ENCODE peak calls at places on chromosomes 5 and 9, in seven cellular contexts. One of them, this sample, is unnamed.

GRCh38 chr5:96316487-96316886 is 116.6 kb downstream of the PCSK1 start:
- DNase-seq in mammary epithelial cell: peak; percentile 11
- DNase-seq in endothelial cell of umbilical vein: no peak
- DNase-seq in DND-41: no peak
- DNase-seq in PC-9: no peak
- DNase-seq in K562: no peak
- DNase-seq in fibroblast of lung: no peak
- DNase-seq in this sample: no peak

GRCh38 chr9:72280913-72281500 is 84.0 kb downstream of the ZFAND5 start:
- DNase-seq in mammary epithelial cell: peak; percentile 50
- DNase-seq in endothelial cell of umbilical vein: peak; percentile 69
- DNase-seq in DND-41: peak; percentile 66
- DNase-seq in PC-9: peak; percentile 46
- DNase-seq in K562: peak; percentile 67
- DNase-seq in fibroblast of lung: peak; percentile 74
- DNase-seq in this sample: peak; percentile 75

GRCh38 chr9:124839612-124840299 is 13.5 kb upstream of the WDR38 start:
- DNase-seq in mammary epithelial cell: no peak
- DNase-seq in endothelial cell of umbilical vein: peak; percentile 62
- DNase-seq in DND-41: no peak
- DNase-seq in PC-9: no peak
- DNase-seq in K562: no peak
- DNase-seq in fibroblast of lung: peak; percentile 46
- DNase-seq in this sample: peak; percentile 52

GRCh38 chr5:79489773-79490172 is 24.2 kb downstream of the HOMER1 start:
- DNase-seq in mammary epithelial cell: no peak
- DNase-seq in endothelial cell of umbilical vein: no peak
- DNase-seq in DND-41: no peak
- DNase-seq in PC-9: no peak
- DNase-seq in K562: no peak
- DNase-seq in fibroblast of lung: no peak
- DNase-seq in this sample: no peak

GRCh38 chr9:80157561-80157983 is 585.8 kb downstream of the TLE4 start:
- DNase-seq in mammary epithelial cell: no peak
- DNase-seq in endothelial cell of umbilical vein: peak; percentile 89
- DNase-seq in DND-41: no peak
- DNase-seq in PC-9: no peak
- DNase-seq in K562: no peak
- DNase-seq in fibroblast of lung: peak; percentile 79
- DNase-seq in this sample: no peak

GRCh38 chr9:124054671-124055212 is 43.2 kb downstream of the LHX2 start:
- DNase-seq in mammary epithelial cell: peak; percentile 83
- DNase-seq in endothelial cell of umbilical vein: no peak
- DNase-seq in DND-41: no peak
- DNase-seq in PC-9: peak; percentile 94
- DNase-seq in K562: peak; percentile 47
- DNase-seq in fibroblast of lung: peak; percentile 85
- DNase-seq in this sample: no peak

GRCh38 chr5:132420706-132421272 is 51.3 kb downstream of the SLC22A5 start:
- DNase-seq in mammary epithelial cell: no peak
- DNase-seq in endothelial cell of umbilical vein: peak; percentile 56
- DNase-seq in DND-41: peak; percentile 79
- DNase-seq in PC-9: no peak
- DNase-seq in K562: no peak
- DNase-seq in fibroblast of lung: no peak
- DNase-seq in this sample: no peak

GRCh38 chr5:50595199-50595598 is 71.2 kb upstream of the PARP8 start:
- DNase-seq in mammary epithelial cell: peak; percentile 86
- DNase-seq in endothelial cell of umbilical vein: no peak
- DNase-seq in DND-41: no peak
- DNase-seq in PC-9: peak; percentile 77
- DNase-seq in K562: no peak
- DNase-seq in fibroblast of lung: peak; percentile 91
- DNase-seq in this sample: no peak

GRCh38 chr5:119382167-119382566 is 26.3 kb downstream of the TNFAIP8 start:
- DNase-seq in mammary epithelial cell: no peak
- DNase-seq in endothelial cell of umbilical vein: no peak
- DNase-seq in DND-41: no peak
- DNase-seq in PC-9: no peak
- DNase-seq in K562: no peak
- DNase-seq in fibroblast of lung: peak; percentile 71
- DNase-seq in this sample: no peak

GRCh38 chr5:89313044-89313443 is 430.1 kb upstream of the MEF2C start:
- DNase-seq in mammary epithelial cell: peak; percentile 99
- DNase-seq in endothelial cell of umbilical vein: peak; percentile 6
- DNase-seq in DND-41: no peak
- DNase-seq in PC-9: no peak
- DNase-seq in K562: no peak
- DNase-seq in fibroblast of lung: peak; percentile 37
- DNase-seq in this sample: no peak

GRCh38 chr5:40681351-40682311 is 1.9 kb downstream of the PTGER4 start:
- DNase-seq in mammary epithelial cell: no peak
- DNase-seq in endothelial cell of umbilical vein: peak; percentile 60
- DNase-seq in DND-41: peak; percentile 89
- DNase-seq in PC-9: no peak
- DNase-seq in K562: no peak
- DNase-seq in fibroblast of lung: peak; percentile 46
- DNase-seq in this sample: peak; percentile 63

GRCh38 chr9:99307846-99308245 is 85.8 kb downstream of the SEC61B start:
- DNase-seq in mammary epithelial cell: no peak
- DNase-seq in endothelial cell of umbilical vein: no peak
- DNase-seq in DND-41: no peak
- DNase-seq in PC-9: peak; percentile 51
- DNase-seq in K562: no peak
- DNase-seq in fibroblast of lung: no peak
- DNase-seq in this sample: no peak

GRCh38 chr5:115372121-115372520 is 75.7 kb upstream of the CCDC112 start:
- DNase-seq in mammary epithelial cell: peak; percentile 16
- DNase-seq in endothelial cell of umbilical vein: no peak
- DNase-seq in DND-41: no peak
- DNase-seq in PC-9: peak; percentile 92
- DNase-seq in K562: no peak
- DNase-seq in fibroblast of lung: peak; percentile 37
- DNase-seq in this sample: no peak

GRCh38 chr9:74496819-74497749 is at the start of gene RORB:
- DNase-seq in mammary epithelial cell: peak; percentile 53
- DNase-seq in endothelial cell of umbilical vein: peak; percentile 26
- DNase-seq in DND-41: peak; percentile 91
- DNase-seq in PC-9: no peak
- DNase-seq in K562: peak; percentile 24
- DNase-seq in fibroblast of lung: peak; percentile 38
- DNase-seq in this sample: peak; percentile 95

GRCh38 chr9:74499111-74499601 is 2.0 kb downstream of the RORB start:
- DNase-seq in mammary epithelial cell: peak; percentile 9
- DNase-seq in endothelial cell of umbilical vein: no peak
- DNase-seq in DND-41: peak; percentile 46
- DNase-seq in PC-9: no peak
- DNase-seq in K562: no peak
- DNase-seq in fibroblast of lung: no peak
- DNase-seq in this sample: peak; percentile 21

GRCh38 chr9:74497750-74498615 is 848 bp downstream of the RORB start:
- DNase-seq in mammary epithelial cell: peak; percentile 52
- DNase-seq in endothelial cell of umbilical vein: peak; percentile 14
- DNase-seq in DND-41: peak; percentile 63
- DNase-seq in PC-9: no peak
- DNase-seq in K562: no peak
- DNase-seq in fibroblast of lung: peak; percentile 34
- DNase-seq in this sample: peak; percentile 65

GRCh38 chr9:74499770-74500583 is 2.8 kb downstream of the RORB start:
- DNase-seq in mammary epithelial cell: no peak
- DNase-seq in endothelial cell of umbilical vein: no peak
- DNase-seq in DND-41: peak; percentile 42
- DNase-seq in PC-9: no peak
- DNase-seq in K562: no peak
- DNase-seq in fibroblast of lung: peak; percentile 6
- DNase-seq in this sample: peak; percentile 38

DNA sequence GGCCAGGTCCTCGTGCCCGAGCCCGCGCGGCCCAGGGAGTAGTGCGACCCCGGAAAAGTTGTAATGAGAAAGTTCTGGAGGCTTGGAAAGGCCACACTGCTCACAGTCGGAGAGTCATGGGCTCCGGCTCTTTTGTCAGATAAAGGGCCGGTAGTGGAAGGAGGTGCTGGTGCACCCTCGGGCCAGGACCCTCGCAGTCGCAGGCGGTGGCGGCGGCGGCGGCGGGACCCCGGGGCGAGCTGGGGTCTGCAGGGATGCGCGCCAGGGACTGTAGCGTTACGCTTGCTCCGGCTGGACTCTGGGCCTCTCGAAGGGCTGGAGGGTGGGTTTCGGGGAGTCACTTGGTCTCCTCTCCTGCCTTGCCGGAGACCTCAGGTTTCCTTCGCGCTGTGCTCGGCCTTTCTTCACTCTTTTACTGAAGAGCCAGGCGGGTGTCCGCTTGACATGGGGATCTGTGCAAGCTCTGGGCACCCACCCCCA is 1.5 kb downstream of the RORB start:
- DNase-seq in mammary epithelial cell: no peak
- DNase-seq in endothelial cell of umbilical vein: no peak
- DNase-seq in DND-41: peak; percentile 50
- DNase-seq in PC-9: no peak
- DNase-seq in K562: no peak
- DNase-seq in fibroblast of lung: no peak
- DNase-seq in this sample: no peak
- H3K27ac ChIP-seq in mammary epithelial cell: no peak overlapping the region
- H3K27ac ChIP-seq in endothelial cell of umbilical vein: no peak overlapping the region
- H3K27ac ChIP-seq in DND-41: peak overlapping the region; percentile 97
- H3K27ac ChIP-seq in PC-9: no peak overlapping the region
- H3K27ac ChIP-seq in K562: no peak overlapping the region
- H3K27ac ChIP-seq in fibroblast of lung: no peak overlapping the region
- H3K27ac ChIP-seq in this sample: no peak overlapping the region

DNA sequence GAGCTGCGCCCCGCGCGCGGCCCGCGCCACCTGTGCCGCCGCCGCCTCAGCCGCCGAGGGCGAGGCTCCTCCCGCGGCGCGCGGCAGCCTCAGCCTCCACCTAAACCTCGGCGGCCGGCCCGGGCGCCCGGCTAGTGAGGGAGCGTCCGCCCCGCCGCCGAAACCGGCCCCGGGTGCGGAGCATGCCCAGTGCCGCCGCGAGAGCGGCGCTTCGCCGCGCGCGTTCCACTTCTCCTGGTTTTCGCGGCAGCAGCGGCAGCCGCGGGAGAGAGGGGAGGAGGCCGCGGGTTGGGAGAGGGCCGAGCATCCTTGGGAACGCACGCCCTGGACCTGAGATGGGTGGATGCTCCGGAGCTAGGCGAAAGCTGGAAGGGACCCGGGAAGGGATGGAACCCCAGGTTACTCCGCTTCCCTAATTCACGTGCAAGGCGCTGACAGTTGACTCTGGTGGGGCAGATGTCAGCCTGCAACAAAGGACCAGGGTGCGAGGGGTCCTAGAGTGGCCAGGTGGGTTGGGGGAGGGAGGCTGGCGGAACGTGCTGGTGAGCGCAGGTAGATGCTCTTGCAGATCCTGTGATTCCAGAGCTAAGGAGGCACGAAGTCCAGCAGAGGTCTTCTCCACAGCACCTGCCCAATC is at the start of gene CTNND2:
- DNase-seq in mammary epithelial cell: peak; percentile 20
- DNase-seq in endothelial cell of umbilical vein: peak; percentile 1
- DNase-seq in DND-41: no peak
- DNase-seq in PC-9: no peak
- DNase-seq in K562: no peak
- DNase-seq in fibroblast of lung: no peak
- DNase-seq in this sample: peak; percentile 94
- TF ChIP-seq EZH2 in mammary epithelial cell: peak; percentile 54
- TF ChIP-seq EZH2 in endothelial cell of umbilical vein: no peak
- TF ChIP-seq EZH2 in DND-41: no peak
- TF ChIP-seq EZH2 in PC-9: no peak
- TF ChIP-seq EZH2 in K562: no peak
- TF ChIP-seq EZH2 in fibroblast of lung: no peak
- TF ChIP-seq EZH2 in this sample: no peak

GRCh38 chr9:37444890-37445289 is 20.4 kb downstream of the ZBTB5 start:
- DNase-seq in mammary epithelial cell: no peak
- DNase-seq in endothelial cell of umbilical vein: no peak
- DNase-seq in DND-41: no peak
- DNase-seq in PC-9: no peak
- DNase-seq in K562: no peak
- DNase-seq in fibroblast of lung: no peak
- DNase-seq in this sample: no peak
- H3K79me2 ChIP-seq in mammary epithelial cell: peaks cover 80% of the 10 kb centered on the region
- H3K79me2 ChIP-seq in endothelial cell of umbilical vein: peaks cover 25% of the 10 kb centered on the region
- H3K79me2 ChIP-seq in DND-41: peaks cover 53% of the 10 kb centered on the region
- H3K79me2 ChIP-seq in PC-9: peaks cover 11% of the 10 kb centered on the region
- H3K79me2 ChIP-seq in K562: peaks cover 44% of the 10 kb centered on the region
- H3K79me2 ChIP-seq in fibroblast of lung: peaks cover 12% of the 10 kb centered on the region
- H3K79me2 ChIP-seq in this sample: peaks cover 85% of the 10 kb centered on the region

GRCh38 chr9:89493671-89494070 is 4.2 kb downstream of the SEMA4D start:
- DNase-seq in mammary epithelial cell: no peak
- DNase-seq in endothelial cell of umbilical vein: no peak
- DNase-seq in DND-41: no peak
- DNase-seq in PC-9: no peak
- DNase-seq in K562: no peak
- DNase-seq in fibroblast of lung: no peak
- DNase-seq in this sample: peak; percentile 34

GRCh38 chr9:89492586-89492985 is 5.3 kb downstream of the SEMA4D start:
- DNase-seq in mammary epithelial cell: no peak
- DNase-seq in endothelial cell of umbilical vein: no peak
- DNase-seq in DND-41: no peak
- DNase-seq in PC-9: no peak
- DNase-seq in K562: no peak
- DNase-seq in fibroblast of lung: no peak
- DNase-seq in this sample: no peak

GRCh38 chr9:89491688-89492087 is 6.2 kb downstream of the SEMA4D start:
- DNase-seq in mammary epithelial cell: no peak
- DNase-seq in endothelial cell of umbilical vein: no peak
- DNase-seq in DND-41: no peak
- DNase-seq in PC-9: no peak
- DNase-seq in K562: no peak
- DNase-seq in fibroblast of lung: no peak
- DNase-seq in this sample: no peak

GRCh38 chr9:89494199-89494598 is 3.7 kb downstream of the SEMA4D start:
- DNase-seq in mammary epithelial cell: no peak
- DNase-seq in endothelial cell of umbilical vein: no peak
- DNase-seq in DND-41: no peak
- DNase-seq in PC-9: no peak
- DNase-seq in K562: no peak
- DNase-seq in fibroblast of lung: no peak
- DNase-seq in this sample: no peak

DNA sequence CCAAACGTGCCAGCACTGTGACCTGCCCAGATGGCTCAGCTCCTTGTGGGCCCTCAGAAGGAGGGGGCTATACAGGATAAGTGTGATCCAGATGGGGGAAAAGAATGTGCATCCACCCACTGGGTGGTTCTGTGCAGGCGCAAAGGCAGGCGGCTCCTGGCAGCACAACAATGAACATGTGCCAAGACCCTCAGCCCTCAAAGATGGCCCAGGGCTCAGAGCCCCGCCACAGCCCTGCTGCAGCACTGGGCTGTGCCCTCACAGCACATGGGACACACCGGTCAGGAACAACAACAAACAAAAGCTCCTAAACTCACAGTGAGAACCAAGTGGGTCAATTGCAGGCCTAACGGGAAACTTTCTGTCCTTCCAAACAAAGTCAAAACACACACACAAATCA is 4.7 kb downstream of the SEMA4D start:
- DNase-seq in mammary epithelial cell: no peak
- DNase-seq in endothelial cell of umbilical vein: no peak
- DNase-seq in DND-41: no peak
- DNase-seq in PC-9: no peak
- DNase-seq in K562: no peak
- DNase-seq in fibroblast of lung: no peak
- DNase-seq in this sample: no peak
- H3K27ac ChIP-seq in mammary epithelial cell: no peak overlapping the region
- H3K27ac ChIP-seq in endothelial cell of umbilical vein: no peak overlapping the region
- H3K27ac ChIP-seq in DND-41: peak overlapping the region; percentile 95
- H3K27ac ChIP-seq in PC-9: no peak overlapping the region
- H3K27ac ChIP-seq in K562: no peak overlapping the region
- H3K27ac ChIP-seq in fibroblast of lung: no peak overlapping the region
- H3K27ac ChIP-seq in this sample: no peak overlapping the region